ENCODE peak calls at places on chromosomes 2 and 18, in nine cellular contexts. S is right lobe of liver, J is stomach, X is HAP-1, Q is IMR-90, L is left lung, B is sigmoid colon, U is astrocyte, D is body of pancreas. H is an unnamed sample.

GRCh38 chr2:66431840-66432511 is 2.9 kb upstream of the MEIS1 start:
- DNase-seq in D (no peak), U (no peak), L (peak; percentile 61), Q (no peak), B (peak; percentile 70), X (no peak), J (no peak), S (peak; percentile 23), H (no peak)

GRCh38 chr2:134975281-134976009 is 56.8 kb downstream of the CCNT2 start:
- DNase-seq in Q (no peak), J (no peak), L (no peak), X (no peak), B (no peak), S (no peak), U (no peak), D (no peak), H (no peak)

GRCh38 chr2:173210270-173211196 is 134.9 kb downstream of the MAP3K20 start:
- DNase-seq in B (peak; percentile 93), Q (peak; percentile 97), X (peak; percentile 77), J (peak; percentile 61), D (peak; percentile 73), S (no peak), L (no peak), U (peak; percentile 90), H (peak; percentile 87)

GRCh38 chr2:232875256-232876070 is 5.4 kb downstream of the SNORC start:
- DNase-seq in S (no peak), D (no peak), B (peak; percentile 56), J (no peak), L (no peak), X (no peak), Q (no peak), U (no peak), H (no peak)

GRCh38 chr2:109396338-109397180 is 217.2 kb downstream of the SEPTIN10 start:
- DNase-seq in S (no peak), D (no peak), Q (no peak), X (no peak), B (no peak), J (no peak), U (no peak), L (peak; percentile 34), H (no peak)

GRCh38 chr18:27355308-27355707 is 170.2 kb upstream of the CHST9 start:
- DNase-seq in B (no peak), Q (no peak), L (no peak), U (no peak), J (no peak), D (no peak), X (no peak), S (no peak), H (no peak)

GRCh38 chr2:53945538-53945937 is 25.3 kb downstream of the PSME4 start:
- DNase-seq in Q (no peak), J (no peak), L (no peak), U (no peak), X (no peak), B (no peak), S (no peak), D (no peak), H (no peak)

GRCh38 chr2:191051825-191052778 is 38.1 kb upstream of the STAT1 start:
- DNase-seq in D (no peak), Q (peak; percentile 74), U (peak; percentile 40), S (no peak), B (no peak), J (no peak), L (no peak), X (peak; percentile 47), H (peak; percentile 7)

GRCh38 chr2:228522276-228522675 is 340.8 kb upstream of the SPHKAP start:
- DNase-seq in L (no peak), Q (peak; percentile 1), U (no peak), D (no peak), X (no peak), J (no peak), S (no peak), B (no peak), H (no peak)

GRCh38 chr18:9732031-9732430 is 23.9 kb downstream of the RAB31 start:
- DNase-seq in X (no peak), J (no peak), L (no peak), D (no peak), S (no peak), Q (no peak), U (no peak), B (peak; percentile 60), H (no peak)

GRCh38 chr18:79368681-79369080 is 27.0 kb upstream of the NFATC1 start:
- DNase-seq in B (no peak), J (no peak), Q (no peak), S (no peak), D (no peak), L (no peak), X (no peak), U (no peak), H (no peak)

DNA sequence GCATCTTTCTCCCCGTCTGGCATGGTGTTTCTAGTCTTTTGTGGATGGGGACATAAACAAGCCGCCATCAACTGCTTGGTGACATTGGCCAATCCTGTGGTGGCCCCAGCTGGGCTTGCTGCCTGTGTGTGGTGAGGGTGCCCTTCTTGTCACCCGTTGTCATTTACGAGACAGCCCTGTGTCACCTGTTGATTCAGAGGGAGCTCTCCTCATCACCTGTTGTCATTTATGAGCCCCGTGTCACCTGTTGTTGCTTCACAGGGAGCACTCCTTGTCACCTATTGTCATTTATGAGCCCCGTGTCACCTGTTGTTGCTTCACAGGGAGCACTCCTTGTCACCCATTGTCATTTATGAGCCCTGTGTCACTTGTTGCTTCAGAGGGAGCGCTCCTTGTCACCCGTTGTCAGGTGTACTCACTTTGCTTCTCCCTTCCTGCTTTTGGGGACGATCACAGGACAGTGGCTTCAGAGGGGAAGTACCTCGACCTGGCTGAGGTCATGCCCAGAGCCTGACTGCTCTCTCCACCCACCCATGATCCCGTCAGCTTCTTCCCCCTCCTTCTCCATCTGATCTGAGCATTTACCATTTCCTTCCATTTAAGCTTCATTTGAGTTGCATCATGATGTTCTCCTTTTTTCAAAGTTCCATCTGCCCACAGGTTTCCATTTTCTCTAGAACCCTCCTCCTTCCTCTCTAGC is 29.1 kb downstream of the HPCAL1 start:
- DNase-seq in L (no peak), U (no peak), X (no peak), B (no peak), Q (no peak), D (no peak), J (no peak), S (no peak), H (no peak)
- H3K4me1 ChIP-seq in L (peaks cover 60% of the 10 kb centered on the region), U (peaks cover 33% of the 10 kb centered on the region), X (no peaks in the 10 kb centered on the region), B (no peaks in the 10 kb centered on the region), Q (peaks cover 11% of the 10 kb centered on the region), D (peaks cover 60% of the 10 kb centered on the region), J (peaks cover 46% of the 10 kb centered on the region), S (peaks cover 24% of the 10 kb centered on the region), H (peaks cover 63% of the 10 kb centered on the region)

GRCh38 chr2:164599954-164600589 is 21.2 kb downstream of the GRB14 start:
- DNase-seq in L (no peak), Q (peak; percentile 50), U (peak; percentile 55), X (peak; percentile 69), B (no peak), J (peak; percentile 30), D (peak; percentile 72), S (no peak), H (peak; percentile 40)
- H3K4me1 ChIP-seq in L (no peaks in the 10 kb centered on the region), Q (no peaks in the 10 kb centered on the region), U (no peaks in the 10 kb centered on the region), X (no peaks in the 10 kb centered on the region), B (no peaks in the 10 kb centered on the region), J (no peaks in the 10 kb centered on the region), D (peaks cover 4% of the 10 kb centered on the region), S (peaks cover 22% of the 10 kb centered on the region), H (peaks cover 4% of the 10 kb centered on the region)

GRCh38 chr18:47915229-47915628 is 15.2 kb downstream of the SMAD2 start:
- DNase-seq in B (no peak), U (no peak), Q (peak; percentile 30), J (no peak), X (no peak), L (no peak), D (no peak), S (no peak), H (no peak)
- H3K4me1 ChIP-seq in B (no peaks in the 10 kb centered on the region), U (peaks cover 5% of the 10 kb centered on the region), Q (no peaks in the 10 kb centered on the region), J (peaks cover 17% of the 10 kb centered on the region), X (peaks cover 10% of the 10 kb centered on the region), L (peaks cover 46% of the 10 kb centered on the region), D (peaks cover 32% of the 10 kb centered on the region), S (peaks cover 35% of the 10 kb centered on the region), H (peaks cover 70% of the 10 kb centered on the region)

GRCh38 chr2:127083819-127084503 is 23.0 kb downstream of the BIN1 start:
- DNase-seq in X (no peak), B (peak; percentile 96), D (no peak), J (peak; percentile 85), Q (peak; percentile 98), U (peak; percentile 98), S (peak; percentile 73), L (no peak), H (peak; percentile 46)

GRCh38 chr2:127080941-127081769 is 25.8 kb downstream of the BIN1 start:
- DNase-seq in U (no peak), B (no peak), L (no peak), X (no peak), Q (no peak), D (no peak), S (peak; percentile 50), J (peak; percentile 53), H (no peak)

GRCh38 chr2:127080226-127080940 is 26.6 kb downstream of the BIN1 start:
- DNase-seq in L (no peak), S (no peak), U (no peak), X (no peak), Q (no peak), D (no peak), B (no peak), J (peak; percentile 48), H (no peak)

GRCh38 chr2:127082974-127083373 is 24.0 kb downstream of the BIN1 start:
- DNase-seq in L (no peak), Q (peak; percentile 35), B (no peak), U (peak; percentile 28), D (no peak), X (no peak), J (no peak), S (no peak), H (no peak)

GRCh38 chr2:127081826-127082633 is 24.9 kb downstream of the BIN1 start:
- DNase-seq in L (no peak), U (no peak), Q (peak; percentile 11), S (no peak), D (no peak), J (peak; percentile 45), X (no peak), B (no peak), H (no peak)
- H3K4me1 ChIP-seq in L (peaks cover 83% of the 10 kb centered on the region), U (peaks cover 62% of the 10 kb centered on the region), Q (peaks cover 53% of the 10 kb centered on the region), S (peaks cover 21% of the 10 kb centered on the region), D (peaks cover 6% of the 10 kb centered on the region), J (peaks cover 86% of the 10 kb centered on the region), X (no peaks in the 10 kb centered on the region), B (no peaks in the 10 kb centered on the region), H (peaks cover 27% of the 10 kb centered on the region)